ENCODE peak calls at places on chromosomes 5 and 9, in seven cellular contexts. D is fibroblast of the aortic adventitia, A is PC-9, Q is Calu3, S is Peyer's patch, K is A549, T is brain microvascular endothelial cell. V is an unnamed sample.

GRCh38 chr9:134422301-134422700 is 96.0 kb downstream of the RXRA start:
- DNase-seq in S (no peak), K (no peak), T (no peak), A (no peak), D (no peak), Q (no peak), V (no peak)

GRCh38 chr9:68705636-68706578 is 867 bp downstream of the PIP5K1B start:
- DNase-seq in A (no peak), T (no peak), Q (peak), S (peak), D (no peak), K (no peak), V (no peak)

GRCh38 chr5:147452137-147452838 is 57.6 kb downstream of the DPYSL3 start:
- DNase-seq in T (no peak), A (no peak), Q (no peak), K (no peak), S (no peak), D (no peak), V (no peak)

GRCh38 chr5:172321593-172321992 is 38.0 kb upstream of the UBTD2 start:
- DNase-seq in K (no peak), D (no peak), A (no peak), Q (no peak), S (no peak), T (no peak), V (peak)

GRCh38 chr9:109901191-109901590 is 121.2 kb downstream of the PALM2AKAP2 start:
- DNase-seq in Q (no peak), A (no peak), T (peak), S (no peak), D (no peak), K (no peak), V (no peak)

GRCh38 chr5:34686762-34687268 is 30.7 kb downstream of the RAI14 start:
- DNase-seq in D (peak), A (peak), K (peak), S (no peak), T (peak), Q (peak), V (peak)

GRCh38 chr5:136056336-136056735 is 27.5 kb downstream of the TGFBI start:
- DNase-seq in T (no peak), K (no peak), S (no peak), Q (no peak), D (no peak), A (no peak), V (no peak)

GRCh38 chr9:110659891-110660541 is 8.6 kb upstream of the MUSK start:
- DNase-seq in T (no peak), Q (no peak), A (no peak), K (no peak), S (no peak), D (peak), V (no peak)

GRCh38 chr9:121398374-121398773 is 28.3 kb upstream of the STOM start:
- DNase-seq in S (no peak), D (peak), K (no peak), Q (no peak), T (peak), A (no peak), V (peak)

GRCh38 chr5:77644443-77645157 is 6.1 kb upstream of the OTP start:
- DNase-seq in Q (no peak), A (no peak), D (no peak), T (no peak), S (no peak), K (no peak), V (no peak)

GRCh38 chr5:27318701-27319100 is 280.3 kb upstream of the CDH9 start:
- DNase-seq in A (no peak), T (no peak), Q (no peak), K (no peak), D (peak), S (no peak), V (no peak)

GRCh38 chr5:150111121-150111520 is 24.8 kb upstream of the CSF1R start:
- DNase-seq in S (peak), K (no peak), D (no peak), Q (no peak), A (no peak), T (no peak), V (no peak)

GRCh38 chr5:68475476-68475875 is 259.9 kb downstream of the PIK3R1 start:
- DNase-seq in D (no peak), A (no peak), Q (no peak), S (no peak), K (no peak), T (no peak), V (no peak)

GRCh38 chr9:109986423-109987055 is 206.5 kb downstream of the PALM2AKAP2 start:
- DNase-seq in T (peak), D (peak), S (no peak), A (peak), K (peak), Q (no peak), V (no peak)

GRCh38 chr5:112419596-112420110 is 576 bp upstream of the EPB41L4A start:
- DNase-seq in K (peak), S (no peak), A (peak), T (no peak), Q (peak), D (no peak), V (peak)

GRCh38 chr9:88236531-88237453 is 98.5 kb upstream of the SPATA31C2 start:
- DNase-seq in K (no peak), Q (no peak), T (no peak), D (peak), A (no peak), S (no peak), V (no peak)

GRCh38 chr5:96507128-96507527 is 74.1 kb upstream of the PCSK1 start:
- DNase-seq in S (no peak), A (no peak), T (no peak), D (no peak), K (no peak), Q (no peak), V (no peak)

GRCh38 chr5:39420482-39421145 is 4.2 kb downstream of the DAB2 start:
- DNase-seq in S (no peak), A (no peak), T (peak), D (peak), Q (no peak), K (no peak), V (no peak)

GRCh38 chr5:181121675-181122561 is 9.1 kb downstream of the OR2V1 start:
- DNase-seq in K (peak), Q (no peak), A (no peak), D (no peak), S (no peak), T (no peak), V (no peak)

GRCh38 chr5:177355868-177356168 is 1.9 kb upstream of the RGS14 start:
- DNase-seq in S (no peak), Q (no peak), T (no peak), A (no peak), D (no peak), K (no peak), V (no peak)

GRCh38 chr9:124602632-124603031 is 95.4 kb upstream of the NR5A1 start:
- DNase-seq in Q (no peak), S (no peak), K (no peak), T (no peak), A (no peak), D (no peak), V (no peak)

GRCh38 chr5:122415030-122415429 is 103.0 kb downstream of the SNCAIP start:
- DNase-seq in A (no peak), Q (no peak), K (no peak), D (no peak), S (no peak), T (no peak), V (no peak)

GRCh38 chr5:33999986-34000385 is 7.9 kb downstream of the AMACR start:
- DNase-seq in K (no peak), S (no peak), A (no peak), Q (no peak), D (no peak), T (no peak), V (no peak)

GRCh38 chr5:23419115-23419514 is 88.3 kb upstream of the PRDM9 start:
- DNase-seq in Q (no peak), S (no peak), A (peak), D (no peak), T (no peak), K (peak), V (no peak)

GRCh38 chr5:134143431-134143830 is 28.9 kb downstream of the TCF7 start:
- DNase-seq in D (no peak), Q (no peak), S (no peak), T (no peak), K (no peak), A (no peak), V (no peak)

GRCh38 chr9:130565792-130566191 is 13.6 kb upstream of the FUBP3 start:
- DNase-seq in D (no peak), Q (no peak), S (no peak), K (no peak), T (no peak), A (no peak), V (no peak)

GRCh38 chr5:125485003-125485641 is 738.7 kb upstream of the ZNF608 start:
- DNase-seq in Q (peak), A (peak), D (peak), S (no peak), T (peak), K (peak), V (peak)

GRCh38 chr5:37206733-37207132 is 42.4 kb downstream of the CPLANE1 start:
- DNase-seq in A (no peak), S (no peak), K (no peak), D (peak), Q (no peak), T (no peak), V (no peak)

GRCh38 chr5:55485073-55485472 is 49.7 kb downstream of the PLPP1 start:
- DNase-seq in A (no peak), T (no peak), K (no peak), S (no peak), Q (no peak), D (no peak), V (no peak)

GRCh38 chr9:21137020-21137419 is 4.6 kb downstream of the IFNW1 start:
- DNase-seq in T (no peak), K (no peak), A (no peak), Q (no peak), D (no peak), S (no peak), V (no peak)

GRCh38 chr9:21135736-21136135 is 5.9 kb downstream of the IFNW1 start:
- DNase-seq in A (no peak), S (no peak), T (no peak), D (no peak), Q (no peak), K (no peak), V (no peak)

GRCh38 chr9:21144620-21145019 is 3.0 kb upstream of the IFNW1 start:
- DNase-seq in S (no peak), D (no peak), A (no peak), Q (no peak), K (no peak), T (no peak), V (no peak)

GRCh38 chr9:21141427-21141882 is at the start of gene IFNW1:
- DNase-seq in Q (no peak), K (peak), A (no peak), D (no peak), T (no peak), S (no peak), V (no peak)
- TF ChIP-seq CTCF in Q (no peak), K (no peak), A (no peak), D (peak), T (peak), S (no peak), V (peak)

GRCh38 chr9:2066312-2067273 is 51.4 kb downstream of the SMARCA2 start:
- DNase-seq in S (no peak), A (no peak), T (peak), D (peak), K (peak), Q (no peak), V (no peak)
- TF ChIP-seq CTCF in S (peak), A (no peak), T (peak), D (no peak), K (peak), Q (no peak), V (peak)

DNA sequence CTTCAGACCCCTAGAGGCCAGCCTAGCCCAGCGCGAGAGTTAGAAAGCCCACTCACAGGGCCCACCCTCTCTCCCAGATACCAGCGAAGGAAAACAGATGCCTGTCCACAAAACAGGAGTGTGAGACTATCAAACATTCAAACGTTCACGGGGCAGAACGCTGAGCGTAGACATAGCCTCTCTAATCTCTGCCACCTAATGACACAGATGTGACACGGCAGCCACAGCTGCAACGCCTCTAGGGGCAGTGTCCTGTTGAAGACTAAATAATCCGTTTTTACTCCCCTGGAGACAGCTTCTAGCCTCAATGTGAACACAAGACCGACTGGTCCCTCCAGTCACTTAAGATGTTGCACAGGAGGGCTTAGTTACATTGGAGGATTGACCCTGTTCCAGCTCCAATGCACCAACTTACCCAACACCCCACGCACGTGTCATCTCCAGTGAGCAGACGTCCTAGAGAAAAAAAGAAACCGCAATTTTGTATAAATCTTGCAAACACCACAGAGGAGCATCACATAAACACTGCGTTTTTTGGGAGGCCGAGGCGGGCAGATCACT is 14.3 kb downstream of the DIPK1B start:
- DNase-seq in T (peak), D (peak), K (peak), S (peak), A (peak), Q (no peak), V (no peak)
- TF ChIP-seq CTCF in T (peak), D (peak), K (peak), S (peak), A (peak), Q (peak), V (peak)

GRCh38 chr5:20331826-20332225 is 343.8 kb upstream of the CDH18 start:
- DNase-seq in Q (no peak), D (no peak), S (no peak), A (no peak), T (no peak), K (no peak), V (no peak)

GRCh38 chr5:20340123-20340522 is 352.1 kb upstream of the CDH18 start:
- DNase-seq in D (no peak), S (no peak), K (no peak), A (no peak), Q (no peak), T (no peak), V (no peak)

GRCh38 chr5:20335978-20336377 is 348.0 kb upstream of the CDH18 start:
- DNase-seq in S (no peak), D (no peak), Q (peak), K (peak), A (no peak), T (no peak), V (no peak)
- TF ChIP-seq CTCF in S (no peak), D (peak), Q (no peak), K (no peak), A (peak), T (peak), V (no peak)

GRCh38 chr9:15307523-15307841 is 466 bp upstream of the TTC39B start:
- DNase-seq in A (no peak), D (no peak), K (no peak), T (no peak), S (no peak), Q (no peak), V (no peak)

GRCh38 chr9:15306068-15306756 is 804 bp downstream of the TTC39B start:
- DNase-seq in Q (peak), S (peak), K (peak), A (peak), D (peak), T (peak), V (peak)

GRCh38 chr9:15304620-15305019 is 2.4 kb downstream of the TTC39B start:
- DNase-seq in T (no peak), A (no peak), Q (no peak), K (no peak), D (no peak), S (no peak), V (no peak)

GRCh38 chr9:15308511-15308910 is 1.5 kb upstream of the TTC39B start:
- DNase-seq in Q (no peak), K (no peak), T (peak), S (no peak), A (no peak), D (peak), V (no peak)

GRCh38 chr9:15306757-15307522 is at the start of gene TTC39B:
- DNase-seq in D (peak), A (peak), S (peak), T (peak), Q (peak), K (peak), V (peak)
- TF ChIP-seq CTCF in D (no peak), A (no peak), S (peak), T (no peak), Q (no peak), K (no peak), V (no peak)